ENCODE peak calls at places on chromosomes 16 and 17, in seven cellular contexts. One of them, this sample, is unnamed.
A peak's percentile ranks its signal among the peaks of the same experiment; 100 is the strongest.

GRCh38 chr17:46092996-46093395 is 93.9 kb downstream of the STH start:
- DNase-seq in COR-L47: no peak
- DNase-seq in NCI-H526 treated with DMSO at 0.1 percent for 48 hours: no peak
- DNase-seq in LoVo: no peak
- DNase-seq in GM10248: no peak
- DNase-seq in stomach: no peak
- DNase-seq in activated T-cell treated with anti-CD3 and anti-CD28 coated beads, Interleukin-2, amount 50 U/mL, for 48 hours: no peak
- DNase-seq in this sample: no peak

GRCh38 chr16:56780646-56781045 is 50.7 kb downstream of the NUP93 start:
- DNase-seq in stomach: no peak
- DNase-seq in COR-L47: no peak
- DNase-seq in LoVo: no peak
- DNase-seq in activated T-cell treated with anti-CD3 and anti-CD28 coated beads, Interleukin-2, amount 50 U/mL, for 48 hours: no peak
- DNase-seq in NCI-H526 treated with DMSO at 0.1 percent for 48 hours: no peak
- DNase-seq in GM10248: no peak
- DNase-seq in this sample: no peak

GRCh38 chr17:78781339-78782304 is at the start of gene CYTH1:
- DNase-seq in NCI-H526 treated with DMSO at 0.1 percent for 48 hours: peak; percentile 11
- DNase-seq in GM10248: no peak
- DNase-seq in COR-L47: peak; percentile 10
- DNase-seq in LoVo: peak; percentile 7
- DNase-seq in activated T-cell treated with anti-CD3 and anti-CD28 coated beads, Interleukin-2, amount 50 U/mL, for 48 hours: peak; percentile 65
- DNase-seq in stomach: peak; percentile 45
- DNase-seq in this sample: peak; percentile 63

GRCh38 chr17:45432405-45433113 is at the start of gene ARHGAP27:
- DNase-seq in NCI-H526 treated with DMSO at 0.1 percent for 48 hours: no peak
- DNase-seq in activated T-cell treated with anti-CD3 and anti-CD28 coated beads, Interleukin-2, amount 50 U/mL, for 48 hours: peak; percentile 34
- DNase-seq in LoVo: peak; percentile 38
- DNase-seq in GM10248: no peak
- DNase-seq in COR-L47: no peak
- DNase-seq in stomach: peak; percentile 54
- DNase-seq in this sample: peak; percentile 77

GRCh38 chr16:52597772-52598483 is 51.0 kb upstream of the TOX3 start:
- DNase-seq in LoVo: no peak
- DNase-seq in COR-L47: peak; percentile 58
- DNase-seq in GM10248: no peak
- DNase-seq in NCI-H526 treated with DMSO at 0.1 percent for 48 hours: peak; percentile 79
- DNase-seq in activated T-cell treated with anti-CD3 and anti-CD28 coated beads, Interleukin-2, amount 50 U/mL, for 48 hours: no peak
- DNase-seq in stomach: peak; percentile 56
- DNase-seq in this sample: no peak

GRCh38 chr16:84941916-84942315 is 69.4 kb downstream of the ZDHHC7 start:
- DNase-seq in LoVo: no peak
- DNase-seq in COR-L47: no peak
- DNase-seq in stomach: no peak
- DNase-seq in activated T-cell treated with anti-CD3 and anti-CD28 coated beads, Interleukin-2, amount 50 U/mL, for 48 hours: no peak
- DNase-seq in GM10248: no peak
- DNase-seq in NCI-H526 treated with DMSO at 0.1 percent for 48 hours: no peak
- DNase-seq in this sample: no peak

GRCh38 chr17:63838586-63839184 is 3.8 kb downstream of the SMARCD2 start:
- DNase-seq in COR-L47: peak; percentile 8
- DNase-seq in stomach: peak; percentile 94
- DNase-seq in LoVo: no peak
- DNase-seq in activated T-cell treated with anti-CD3 and anti-CD28 coated beads, Interleukin-2, amount 50 U/mL, for 48 hours: no peak
- DNase-seq in GM10248: no peak
- DNase-seq in NCI-H526 treated with DMSO at 0.1 percent for 48 hours: no peak
- DNase-seq in this sample: peak; percentile 90

GRCh38 chr17:40498281-40499084 is 2.9 kb downstream of the TNS4 start:
- DNase-seq in COR-L47: no peak
- DNase-seq in GM10248: no peak
- DNase-seq in LoVo: no peak
- DNase-seq in stomach: no peak
- DNase-seq in NCI-H526 treated with DMSO at 0.1 percent for 48 hours: peak; percentile 8
- DNase-seq in activated T-cell treated with anti-CD3 and anti-CD28 coated beads, Interleukin-2, amount 50 U/mL, for 48 hours: no peak
- DNase-seq in this sample: no peak

GRCh38 chr16:55021595-55022475 is 91.2 kb downstream of the IRX5 start:
- DNase-seq in GM10248: no peak
- DNase-seq in stomach: no peak
- DNase-seq in COR-L47: no peak
- DNase-seq in NCI-H526 treated with DMSO at 0.1 percent for 48 hours: no peak
- DNase-seq in LoVo: peak; percentile 65
- DNase-seq in activated T-cell treated with anti-CD3 and anti-CD28 coated beads, Interleukin-2, amount 50 U/mL, for 48 hours: no peak
- DNase-seq in this sample: no peak

GRCh38 chr17:73476890-73477350 is 165.1 kb upstream of the CDC42EP4 start:
- DNase-seq in COR-L47: peak; percentile 68
- DNase-seq in GM10248: no peak
- DNase-seq in stomach: no peak
- DNase-seq in LoVo: no peak
- DNase-seq in NCI-H526 treated with DMSO at 0.1 percent for 48 hours: no peak
- DNase-seq in activated T-cell treated with anti-CD3 and anti-CD28 coated beads, Interleukin-2, amount 50 U/mL, for 48 hours: no peak
- DNase-seq in this sample: peak; percentile 48

GRCh38 chr16:19135896-19136438 is 22.2 kb downstream of the ITPRIPL2 start:
- DNase-seq in NCI-H526 treated with DMSO at 0.1 percent for 48 hours: no peak
- DNase-seq in activated T-cell treated with anti-CD3 and anti-CD28 coated beads, Interleukin-2, amount 50 U/mL, for 48 hours: no peak
- DNase-seq in LoVo: peak; percentile 86
- DNase-seq in GM10248: no peak
- DNase-seq in COR-L47: peak; percentile 86
- DNase-seq in stomach: peak; percentile 36
- DNase-seq in this sample: peak; percentile 45

GRCh38 chr17:3512512-3513171 is 36.8 kb downstream of the ASPA start:
- DNase-seq in activated T-cell treated with anti-CD3 and anti-CD28 coated beads, Interleukin-2, amount 50 U/mL, for 48 hours: no peak
- DNase-seq in LoVo: no peak
- DNase-seq in NCI-H526 treated with DMSO at 0.1 percent for 48 hours: no peak
- DNase-seq in GM10248: no peak
- DNase-seq in COR-L47: no peak
- DNase-seq in stomach: peak; percentile 49
- DNase-seq in this sample: peak; percentile 81

GRCh38 chr17:59106463-59107305 is at the start of gene TRIM37:
- DNase-seq in activated T-cell treated with anti-CD3 and anti-CD28 coated beads, Interleukin-2, amount 50 U/mL, for 48 hours: peak; percentile 99
- DNase-seq in GM10248: peak; percentile 99
- DNase-seq in stomach: peak; percentile 98
- DNase-seq in LoVo: peak; percentile 99
- DNase-seq in COR-L47: peak; percentile 99
- DNase-seq in NCI-H526 treated with DMSO at 0.1 percent for 48 hours: peak; percentile 98
- DNase-seq in this sample: peak; percentile 97

GRCh38 chr16:78034530-78034929 is 12.2 kb downstream of the CLEC3A start:
- DNase-seq in LoVo: no peak
- DNase-seq in activated T-cell treated with anti-CD3 and anti-CD28 coated beads, Interleukin-2, amount 50 U/mL, for 48 hours: no peak
- DNase-seq in stomach: no peak
- DNase-seq in COR-L47: no peak
- DNase-seq in GM10248: no peak
- DNase-seq in NCI-H526 treated with DMSO at 0.1 percent for 48 hours: no peak
- DNase-seq in this sample: no peak

GRCh38 chr16:30949655-30950515 is 1.0 kb downstream of the ORAI3 start:
- DNase-seq in stomach: peak; percentile 67
- DNase-seq in activated T-cell treated with anti-CD3 and anti-CD28 coated beads, Interleukin-2, amount 50 U/mL, for 48 hours: peak; percentile 56
- DNase-seq in GM10248: peak; percentile 70
- DNase-seq in NCI-H526 treated with DMSO at 0.1 percent for 48 hours: peak; percentile 57
- DNase-seq in LoVo: peak; percentile 79
- DNase-seq in COR-L47: no peak
- DNase-seq in this sample: peak; percentile 85

GRCh38 chr17:15649861-15650391 is 30.4 kb upstream of the FBXW10B start:
- DNase-seq in activated T-cell treated with anti-CD3 and anti-CD28 coated beads, Interleukin-2, amount 50 U/mL, for 48 hours: no peak
- DNase-seq in GM10248: no peak
- DNase-seq in stomach: peak; percentile 78
- DNase-seq in LoVo: peak; percentile 89
- DNase-seq in NCI-H526 treated with DMSO at 0.1 percent for 48 hours: no peak
- DNase-seq in COR-L47: no peak
- DNase-seq in this sample: peak; percentile 50

GRCh38 chr17:70114405-70114804 is 39.4 kb downstream of the KCNJ16 start:
- DNase-seq in GM10248: no peak
- DNase-seq in COR-L47: no peak
- DNase-seq in NCI-H526 treated with DMSO at 0.1 percent for 48 hours: no peak
- DNase-seq in activated T-cell treated with anti-CD3 and anti-CD28 coated beads, Interleukin-2, amount 50 U/mL, for 48 hours: no peak
- DNase-seq in LoVo: no peak
- DNase-seq in stomach: no peak
- DNase-seq in this sample: no peak

This sample was measured in heart right ventricle.